ENCODE peak calls at places on chromosome 9, in nine cellular contexts. G is A549, C is GM12891, Q is transverse colon, R is sigmoid colon, S is GM12878, V is vagina, Y is stomach, K is IMR-90. E is an unnamed sample.
A peak's percentile ranks its signal among the peaks of the same experiment; 100 is the strongest.

GRCh38 chr9:85511746-85512145 is 230.0 kb downstream of the AGTPBP1 start:
- DNase-seq in G (no peak), C (no peak), Q (no peak), R (no peak), S (no peak), V (no peak), Y (no peak), K (no peak), E (no peak)

GRCh38 chr9:84170521-84171141 is 169.9 kb downstream of the SLC28A3 start:
- DNase-seq in G (peak; percentile 37), C (no peak), Q (peak; percentile 73), R (peak; percentile 90), S (no peak), V (no peak), Y (peak; percentile 64), K (peak; percentile 98), E (peak; percentile 93)

GRCh38 chr9:77922587-77922986 is 109.0 kb downstream of the GNAQ start:
- DNase-seq in G (no peak), C (no peak), Q (no peak), R (no peak), S (no peak), V (no peak), Y (no peak), K (no peak), E (no peak)

GRCh38 chr9:133426011-133426410 is 3.8 kb downstream of the ADAMTS13 start:
- DNase-seq in G (no peak), C (no peak), Q (peak; percentile 37), R (no peak), S (no peak), V (no peak), Y (peak; percentile 77), K (no peak), E (no peak)

GRCh38 chr9:128414461-128414860 is 6.2 kb upstream of the CERCAM start:
- DNase-seq in G (peak; percentile 55), C (no peak), Q (no peak), R (no peak), S (no peak), V (no peak), Y (no peak), K (no peak), E (no peak)

GRCh38 chr9:96141666-96142065 is 160.3 kb downstream of the HSD17B3 start:
- DNase-seq in G (no peak), C (no peak), Q (no peak), R (no peak), S (no peak), V (no peak), Y (no peak), K (peak; percentile 7), E (no peak)

GRCh38 chr9:91954841-91955471 is 4.9 kb upstream of the ROR2 start:
- DNase-seq in G (peak; percentile 69), C (no peak), Q (peak; percentile 69), R (peak; percentile 81), S (no peak), V (peak; percentile 85), Y (peak; percentile 71), K (peak; percentile 91), E (peak; percentile 90)

GRCh38 chr9:78566948-78567675 is 270.2 kb downstream of the PSAT1 start:
- DNase-seq in G (no peak), C (no peak), Q (no peak), R (no peak), S (no peak), V (no peak), Y (no peak), K (peak; percentile 74), E (peak; percentile 42)

GRCh38 chr9:77420641-77421040 is 227.5 kb downstream of the GNA14 start:
- DNase-seq in G (no peak), C (no peak), Q (no peak), R (no peak), S (no peak), V (no peak), Y (no peak), K (no peak), E (no peak)

GRCh38 chr9:134547161-134548100 is 94.2 kb upstream of the COL5A1 start:
- DNase-seq in G (no peak), C (no peak), Q (no peak), R (peak; percentile 55), S (no peak), V (no peak), Y (no peak), K (no peak), E (no peak)

GRCh38 chr9:91914937-91915336 is 35.1 kb downstream of the ROR2 start:
- DNase-seq in G (no peak), C (no peak), Q (no peak), R (no peak), S (no peak), V (no peak), Y (no peak), K (no peak), E (no peak)

GRCh38 chr9:7782390-7783120 is 17.0 kb downstream of the DMAC1 start:
- DNase-seq in G (no peak), C (no peak), Q (no peak), R (no peak), S (no peak), V (no peak), Y (no peak), K (no peak), E (no peak)

GRCh38 chr9:6304232-6304631 is 23.9 kb upstream of the TPD52L3 start:
- DNase-seq in G (no peak), C (no peak), Q (no peak), R (no peak), S (no peak), V (no peak), Y (no peak), K (no peak), E (no peak)

GRCh38 chr9:121053544-121053943 is 3.5 kb upstream of the C5 start:
- DNase-seq in G (no peak), C (no peak), Q (no peak), R (no peak), S (no peak), V (no peak), Y (no peak), K (no peak), E (no peak)
- TF ChIP-seq POLR2A in G (no peak), C (no peak), Q (no peak), R (no peak), S (no peak), V (no peak), Y (no peak), K (no peak), E (no peak)

GRCh38 chr9:131391504-131391903 is 2.4 kb upstream of the PRRC2B start:
- DNase-seq in G (no peak), C (no peak), Q (no peak), R (no peak), S (no peak), V (no peak), Y (no peak), K (no peak), E (no peak)

GRCh38 chr9:131395027-131395744 is 1.3 kb downstream of the PRRC2B start:
- DNase-seq in G (no peak), C (peak; percentile 53), Q (peak; percentile 73), R (no peak), S (peak; percentile 26), V (no peak), Y (peak; percentile 69), K (no peak), E (no peak)

GRCh38 chr9:131394464-131395026 is 659 bp downstream of the PRRC2B start:
- DNase-seq in G (no peak), C (peak; percentile 39), Q (peak; percentile 57), R (peak; percentile 77), S (no peak), V (no peak), Y (peak; percentile 48), K (no peak), E (no peak)

GRCh38 chr9:131395745-131396479 is 2.0 kb downstream of the PRRC2B start:
- DNase-seq in G (no peak), C (no peak), Q (no peak), R (no peak), S (no peak), V (no peak), Y (no peak), K (no peak), E (no peak)

DNA sequence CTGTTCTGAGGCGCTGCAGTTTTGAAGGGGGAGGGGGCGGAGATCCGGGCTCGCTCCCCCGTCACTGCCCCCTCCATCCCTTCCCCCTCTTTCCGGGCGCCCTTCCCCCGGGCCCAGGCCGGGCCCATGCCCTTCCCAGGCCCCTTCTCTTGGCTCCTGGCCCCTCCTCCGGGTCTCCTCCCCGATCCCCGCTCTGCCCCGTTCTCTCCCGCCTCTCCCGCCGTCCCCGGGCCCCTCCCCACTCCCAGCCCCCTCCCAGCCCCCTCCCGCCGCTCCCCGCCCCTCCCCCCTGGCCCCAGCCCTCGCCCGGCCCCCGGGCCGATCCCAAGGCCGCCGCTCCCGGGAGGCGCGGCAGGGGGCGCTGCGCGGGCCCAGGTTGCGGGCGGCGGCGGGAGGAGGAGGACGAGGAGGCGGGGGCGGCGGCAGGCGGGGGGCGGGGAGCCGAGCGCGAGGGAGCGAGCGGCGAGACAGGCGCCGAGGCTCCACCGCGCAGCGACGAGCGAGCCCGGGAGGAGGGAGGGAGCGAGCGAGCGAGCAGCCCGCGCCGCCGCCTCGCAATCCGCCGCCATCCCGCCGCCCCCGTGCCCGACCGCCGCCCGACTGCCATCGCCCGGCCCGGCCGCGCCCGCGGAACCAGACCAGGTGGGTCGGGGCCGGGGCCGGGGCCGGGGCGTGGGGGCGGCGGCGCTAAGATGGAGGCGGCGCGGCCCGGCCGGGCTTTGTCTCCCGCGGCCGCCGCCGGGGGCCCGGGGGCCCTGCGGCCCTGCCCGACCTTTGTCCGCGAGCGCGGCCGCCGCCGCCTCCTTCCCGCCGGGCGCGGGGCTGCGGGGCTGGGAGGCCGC is at the start of gene PRRC2B:
- DNase-seq in G (peak; percentile 86), C (peak; percentile 94), Q (peak; percentile 89), R (peak; percentile 93), S (no peak), V (no peak), Y (peak; percentile 89), K (peak; percentile 62), E (no peak)
- TF ChIP-seq POLR2A in G (peak; percentile 90), C (peak; percentile 76), Q (no peak), R (no peak), S (peak; percentile 92), V (peak; percentile 66), Y (no peak), K (peak; percentile 81), E (peak; percentile 56)

GRCh38 chr9:136511670-136512592 is 29.1 kb upstream of the SEC16A start:
- DNase-seq in G (no peak), C (no peak), Q (no peak), R (peak; percentile 78), S (no peak), V (no peak), Y (no peak), K (no peak), E (no peak)
- TF ChIP-seq POLR2A in G (no peak), C (no peak), Q (no peak), R (no peak), S (no peak), V (no peak), Y (no peak), K (no peak), E (no peak)

GRCh38 chr9:94588681-94589080 is 4.9 kb downstream of the FBP2 start:
- DNase-seq in G (no peak), C (no peak), Q (no peak), R (no peak), S (no peak), V (no peak), Y (no peak), K (no peak), E (no peak)

GRCh38 chr9:94591876-94592275 is 1.7 kb downstream of the FBP2 start:
- DNase-seq in G (no peak), C (no peak), Q (no peak), R (no peak), S (no peak), V (no peak), Y (no peak), K (no peak), E (no peak)

GRCh38 chr9:94599102-94599501 is 5.5 kb upstream of the FBP2 start:
- DNase-seq in G (no peak), C (no peak), Q (no peak), R (no peak), S (no peak), V (no peak), Y (no peak), K (no peak), E (no peak)

GRCh38 chr9:94593459-94594345 is at the start of gene FBP2:
- DNase-seq in G (no peak), C (no peak), Q (no peak), R (no peak), S (no peak), V (no peak), Y (peak; percentile 80), K (no peak), E (no peak)
- TF ChIP-seq POLR2A in G (no peak), C (no peak), Q (no peak), R (no peak), S (no peak), V (no peak), Y (no peak), K (no peak), E (no peak)

E was measured in H54.